ENCODE peak calls at places on chromosome 18, in eight cellular contexts. I, E, U, W, S, J, N and A are unnamed samples. For H3K27me3, the result is how much of the 10 kb centered on the place peaks cover.

GRCh38 chr18:61713502-61713901 is 179.3 kb downstream of the RNF152 start:
- DNase-seq in I (no peak), E (no peak), U (no peak), W (no peak), S (no peak), J (no peak), N (no peak), A (no peak)

GRCh38 chr18:2961828-2962227 is 51.1 kb downstream of the LPIN2 start:
- DNase-seq in I (no peak), E (no peak), U (no peak), W (no peak), S (no peak), J (no peak), N (no peak), A (no peak)

GRCh38 chr18:3246636-3247242 is 862 bp upstream of the MYL12A start:
- DNase-seq in I (no peak), E (no peak), U (peak), W (peak), S (peak), J (peak), N (no peak), A (no peak)

GRCh38 chr18:2180586-2180985 is 390.7 kb downstream of the METTL4 start:
- DNase-seq in I (no peak), E (no peak), U (no peak), W (no peak), S (no peak), J (no peak), N (no peak), A (no peak)

GRCh38 chr18:61949946-61950345 is 57.1 kb upstream of the RNF152 start:
- DNase-seq in I (no peak), E (no peak), U (no peak), W (no peak), S (no peak), J (no peak), N (peak), A (peak)

GRCh38 chr18:58315041-58315440 is 271.0 kb downstream of the NEDD4L start:
- DNase-seq in I (no peak), E (no peak), U (no peak), W (no peak), S (no peak), J (no peak), N (no peak), A (no peak)

GRCh38 chr18:72013512-72013911 is 530.6 kb downstream of the CBLN2 start:
- DNase-seq in I (no peak), E (no peak), U (no peak), W (no peak), S (no peak), J (no peak), N (no peak), A (no peak)

GRCh38 chr18:55321268-55322175 is 266.5 kb downstream of the TCF4 start:
- DNase-seq in I (peak), E (no peak), U (peak), W (peak), S (peak), J (peak), N (peak), A (peak)

GRCh38 chr18:48894799-48895346 is 55.9 kb downstream of the SMAD7 start:
- DNase-seq in I (no peak), E (no peak), U (no peak), W (no peak), S (no peak), J (peak), N (no peak), A (no peak)

GRCh38 chr18:48896326-48896874 is 54.4 kb downstream of the SMAD7 start:
- DNase-seq in I (no peak), E (no peak), U (no peak), W (no peak), S (no peak), J (no peak), N (no peak), A (no peak)

GRCh38 chr18:48898521-48898920 is 52.2 kb downstream of the SMAD7 start:
- DNase-seq in I (no peak), E (no peak), U (no peak), W (no peak), S (no peak), J (no peak), N (no peak), A (no peak)

GRCh38 chr18:48897531-48897930 is 53.2 kb downstream of the SMAD7 start:
- DNase-seq in I (no peak), E (no peak), U (peak), W (no peak), S (no peak), J (peak), N (no peak), A (peak)

DNA sequence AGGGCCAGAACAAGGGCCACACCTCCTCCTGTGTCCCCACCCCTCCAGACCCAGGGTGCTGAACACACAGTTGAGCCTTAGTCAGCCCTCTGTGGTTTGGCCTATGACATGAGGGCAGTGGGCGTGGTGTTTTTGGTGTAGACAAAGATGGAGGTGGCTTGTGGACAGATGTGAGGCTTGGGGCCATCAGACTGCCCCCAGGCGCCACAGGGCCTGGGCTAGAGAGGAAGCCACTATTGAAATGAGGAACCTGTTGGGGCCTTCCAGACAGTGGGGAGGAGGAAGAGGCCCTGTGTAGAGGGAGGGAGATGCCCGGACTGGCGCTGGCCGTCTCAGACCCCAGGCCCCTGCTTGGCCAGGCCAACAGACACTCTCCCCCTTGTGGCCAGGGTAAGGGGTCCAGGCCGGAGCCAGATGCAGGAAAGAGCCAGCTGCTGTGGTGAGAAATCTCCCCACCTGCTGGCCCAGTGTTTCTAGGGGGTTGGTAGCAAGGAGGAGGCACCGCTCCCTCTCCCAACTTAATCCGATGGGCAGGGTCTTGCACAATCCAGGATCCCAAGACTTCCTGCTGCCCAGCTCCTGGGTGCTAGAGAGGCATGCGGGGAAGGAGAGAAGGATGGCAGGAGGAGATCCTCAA is 53.8 kb downstream of the SMAD7 start:
- DNase-seq in I (peak), E (no peak), U (peak), W (no peak), S (peak), J (peak), N (no peak), A (peak)
- TF ChIP-seq POLR2A in I (no peak), E (no peak), U (no peak), W (no peak), S (no peak), J (no peak), N (no peak), A (no peak)

GRCh38 chr18:26574958-26575864 is 26.9 kb upstream of the KCTD1 start:
- DNase-seq in I (peak), E (no peak), U (no peak), W (peak), S (peak), J (peak), N (peak), A (peak)
- H3K27me3 ChIP-seq in I (under half), E (under half), U (under half), W (under half), S (under half), J (under half), N (under half), A (under half)

GRCh38 chr18:6666286-6666685 is 63.2 kb upstream of the ARHGAP28 start:
- DNase-seq in I (no peak), E (no peak), U (no peak), W (no peak), S (no peak), J (no peak), N (no peak), A (no peak)
- TF ChIP-seq POLR2A in I (no peak), E (no peak), U (no peak), W (no peak), S (no peak), J (no peak), N (no peak), A (no peak)

GRCh38 chr18:37537868-37538525 is 27.6 kb downstream of the CELF4 start:
- DNase-seq in I (peak), E (peak), U (peak), W (peak), S (peak), J (peak), N (peak), A (peak)
- H3K27me3 ChIP-seq in I (under half), E (under half), U (under half), W (under half), S (under half), J (under half), N (under half), A (under half)

GRCh38 chr18:78496095-78496494 is 483.5 kb upstream of the SALL3 start:
- DNase-seq in I (no peak), E (no peak), U (no peak), W (no peak), S (no peak), J (peak), N (peak), A (no peak)

GRCh38 chr18:78492813-78493371 is 486.7 kb upstream of the SALL3 start:
- DNase-seq in I (no peak), E (no peak), U (no peak), W (no peak), S (no peak), J (no peak), N (no peak), A (no peak)

GRCh38 chr18:78495550-78495949 is 484.1 kb upstream of the SALL3 start:
- DNase-seq in I (no peak), E (no peak), U (no peak), W (no peak), S (no peak), J (no peak), N (no peak), A (no peak)

GRCh38 chr18:78494204-78494603 is 485.4 kb upstream of the SALL3 start:
- DNase-seq in I (no peak), E (no peak), U (no peak), W (no peak), S (no peak), J (no peak), N (no peak), A (no peak)

DNA sequence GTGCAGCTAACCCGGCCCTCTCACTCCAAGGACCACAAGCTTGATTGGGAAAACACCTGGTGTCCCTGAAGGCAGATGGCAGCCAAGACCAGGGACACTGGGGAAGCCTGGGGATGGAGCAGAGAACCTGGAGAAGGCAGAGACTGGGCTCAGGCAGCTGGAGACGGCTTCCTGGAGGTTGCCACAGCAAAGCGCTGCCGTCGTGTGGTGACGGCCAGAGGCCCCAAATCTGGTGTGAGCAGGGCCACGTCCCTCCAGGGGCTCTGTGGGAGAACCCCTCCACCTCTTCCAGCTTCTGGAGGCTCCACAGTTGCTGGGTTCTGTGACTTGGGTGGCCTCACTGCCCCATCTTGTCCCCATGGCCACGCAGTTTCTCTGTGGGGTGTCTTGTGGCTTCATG is 484.9 kb upstream of the SALL3 start:
- DNase-seq in I (no peak), E (no peak), U (no peak), W (no peak), S (no peak), J (no peak), N (no peak), A (no peak)
- TF ChIP-seq POLR2A in I (no peak), E (no peak), U (no peak), W (no peak), S (no peak), J (no peak), N (no peak), A (no peak)

GRCh38 chr18:79392226-79392625 is 3.5 kb upstream of the NFATC1 start:
- DNase-seq in I (no peak), E (no peak), U (peak), W (no peak), S (no peak), J (peak), N (no peak), A (no peak)

GRCh38 chr18:79394438-79395307 is 1.1 kb upstream of the NFATC1 start:
- DNase-seq in I (no peak), E (no peak), U (peak), W (no peak), S (no peak), J (peak), N (no peak), A (peak)

GRCh38 chr18:79393181-79393598 is 2.5 kb upstream of the NFATC1 start:
- DNase-seq in I (no peak), E (no peak), U (peak), W (no peak), S (no peak), J (peak), N (no peak), A (no peak)

GRCh38 chr18:79395308-79395640 is 456 bp upstream of the NFATC1 start:
- DNase-seq in I (no peak), E (no peak), U (no peak), W (no peak), S (no peak), J (no peak), N (no peak), A (no peak)

GRCh38 chr18:79393626-79394401 is 1.9 kb upstream of the NFATC1 start:
- DNase-seq in I (peak), E (peak), U (peak), W (peak), S (peak), J (peak), N (peak), A (peak)
- H3K27me3 ChIP-seq in I (half or more), E (under half), U (under half), W (under half), S (half or more), J (under half), N (under half), A (under half)

GRCh38 chr18:9825571-9826073 is 60.2 kb upstream of the TXNDC2 start:
- DNase-seq in I (no peak), E (peak), U (peak), W (no peak), S (peak), J (no peak), N (peak), A (peak)

GRCh38 chr18:9827211-9827855 is 58.4 kb upstream of the TXNDC2 start:
- DNase-seq in I (no peak), E (no peak), U (no peak), W (no peak), S (no peak), J (no peak), N (peak), A (peak)

GRCh38 chr18:9826666-9827065 is 59.1 kb upstream of the TXNDC2 start:
- DNase-seq in I (no peak), E (no peak), U (no peak), W (no peak), S (no peak), J (no peak), N (no peak), A (no peak)

GRCh38 chr18:9828794-9829712 is 56.7 kb upstream of the TXNDC2 start:
- DNase-seq in I (no peak), E (no peak), U (no peak), W (no peak), S (no peak), J (no peak), N (no peak), A (no peak)

DNA sequence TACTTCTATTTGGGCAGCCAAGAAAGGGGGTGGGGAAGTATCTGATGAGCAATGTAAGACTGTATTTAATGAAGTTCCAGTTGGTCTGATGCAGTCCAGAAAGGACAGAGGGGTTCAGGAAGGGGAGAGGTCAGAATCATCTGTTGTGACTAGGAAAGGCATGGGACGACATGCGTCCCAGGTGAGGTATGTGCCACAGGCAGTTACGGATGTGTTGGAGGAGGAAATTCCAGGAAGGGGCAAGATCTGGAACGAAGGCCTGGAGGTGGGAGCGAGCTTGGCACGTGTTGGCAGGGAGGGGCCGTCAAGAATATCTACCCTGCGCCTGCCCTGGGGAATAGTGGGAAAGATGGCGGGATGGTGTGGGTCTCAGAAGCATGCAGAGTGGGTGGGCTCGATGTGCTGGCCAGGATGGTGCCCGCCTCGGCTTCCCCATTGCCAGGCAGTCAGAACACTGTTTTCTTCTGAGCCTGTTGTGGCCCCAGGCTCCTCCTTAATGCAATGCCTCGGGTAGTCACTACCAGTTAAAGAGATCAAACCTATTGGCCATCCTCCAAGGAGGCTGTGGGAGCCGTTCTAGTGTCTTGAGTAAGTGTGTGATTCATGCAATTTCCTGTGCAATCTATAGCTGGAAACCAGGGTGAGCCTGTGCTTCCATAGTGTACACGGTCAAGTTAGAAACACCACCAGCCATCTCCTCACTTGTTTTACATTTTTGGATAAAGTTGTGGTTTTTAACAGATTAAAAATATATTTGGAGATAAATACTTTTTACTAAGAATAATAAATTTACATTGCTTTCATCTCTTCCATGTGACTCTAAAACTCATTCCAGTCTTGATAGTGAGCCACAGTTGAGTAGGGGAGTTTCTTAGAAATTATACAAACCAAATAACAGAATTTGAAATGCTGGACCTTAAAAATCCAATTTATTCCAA is 57.6 kb upstream of the TXNDC2 start:
- DNase-seq in I (peak), E (peak), U (peak), W (peak), S (peak), J (peak), N (no peak), A (peak)
- TF ChIP-seq POLR2A in I (no peak), E (peak), U (no peak), W (peak), S (no peak), J (no peak), N (no peak), A (peak)